ENCODE peak calls at places on chromosomes 11 and 22, in four cellular contexts. V is astrocyte of the cerebellum, Z is coronary artery, U is pancreas. E is an unnamed sample.
A peak's percentile ranks its signal among the peaks of the same experiment; 100 is the strongest.

GRCh38 chr22:27880778-27881394 is 38.2 kb downstream of the PITPNB start:
- DNase-seq in U (peak; percentile 21), Z (no peak), V (peak; percentile 72), E (peak; percentile 91)

GRCh38 chr11:47915407-47916137 is 64.8 kb upstream of the PTPRJ start:
- DNase-seq in U (no peak), Z (no peak), V (no peak), E (no peak)

GRCh38 chr11:10455637-10456487 is 798 bp downstream of the AMPD3 start:
- DNase-seq in Z (no peak), U (no peak), V (no peak), E (peak; percentile 80)

GRCh38 chr22:49962751-49963646 is 2.4 kb downstream of the PIM3 start:
- DNase-seq in U (peak; percentile 50), Z (peak; percentile 77), V (no peak), E (no peak)

GRCh38 chr11:8060801-8061554 is 20.0 kb upstream of the TUB start:
- DNase-seq in V (no peak), Z (peak; percentile 70), U (no peak), E (peak; percentile 65)

GRCh38 chr11:29481721-29482120 is 535.1 kb downstream of the KCNA4 start:
- DNase-seq in U (no peak), V (no peak), Z (no peak), E (no peak)

GRCh38 chr11:99117603-99118002 is 96.9 kb downstream of the CNTN5 start:
- DNase-seq in V (no peak), Z (no peak), U (no peak), E (no peak)

GRCh38 chr11:125228425-125228824 is 63.9 kb downstream of the PKNOX2 start:
- DNase-seq in U (no peak), Z (no peak), V (no peak), E (no peak)

GRCh38 chr22:38153821-38154562 is 27.6 kb downstream of the PLA2G6 start:
- DNase-seq in V (no peak), U (peak; percentile 16), Z (peak; percentile 54), E (no peak)

GRCh38 chr11:69437001-69437875 is 44.2 kb upstream of the LINC01488 start:
- DNase-seq in U (peak; percentile 60), Z (no peak), V (no peak), E (no peak)

GRCh38 chr22:27292542-27293298 is 508.8 kb downstream of the MN1 start:
- DNase-seq in Z (no peak), V (no peak), U (no peak), E (no peak)

DNA sequence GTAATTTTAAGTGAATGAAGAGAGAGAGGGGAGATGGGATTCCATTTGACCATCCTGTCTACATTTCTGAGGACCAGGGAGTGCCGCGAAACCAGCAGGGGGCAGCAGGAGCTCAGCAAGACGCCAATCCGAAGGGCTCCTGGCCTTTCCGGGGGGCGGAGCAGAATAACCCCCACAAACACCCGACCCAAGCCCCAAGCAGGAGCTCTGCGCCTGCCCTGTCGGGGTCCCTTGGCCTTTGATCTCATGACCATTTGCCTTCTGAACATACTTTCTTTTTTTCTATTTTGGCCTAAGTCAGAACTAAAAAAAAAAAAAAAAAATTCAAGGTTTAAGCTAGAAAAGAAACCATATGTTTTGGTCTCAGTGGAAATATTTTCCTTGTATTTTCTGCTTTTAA is 21.9 kb upstream of the SCN2B start:
- DNase-seq in U (peak; percentile 70), V (no peak), Z (no peak), E (peak; percentile 71)
- H3K4me3 ChIP-seq in U (no peak overlapping the region), V (no peak overlapping the region), Z (peak overlapping the region; percentile 53), E (no peak overlapping the region)

DNA sequence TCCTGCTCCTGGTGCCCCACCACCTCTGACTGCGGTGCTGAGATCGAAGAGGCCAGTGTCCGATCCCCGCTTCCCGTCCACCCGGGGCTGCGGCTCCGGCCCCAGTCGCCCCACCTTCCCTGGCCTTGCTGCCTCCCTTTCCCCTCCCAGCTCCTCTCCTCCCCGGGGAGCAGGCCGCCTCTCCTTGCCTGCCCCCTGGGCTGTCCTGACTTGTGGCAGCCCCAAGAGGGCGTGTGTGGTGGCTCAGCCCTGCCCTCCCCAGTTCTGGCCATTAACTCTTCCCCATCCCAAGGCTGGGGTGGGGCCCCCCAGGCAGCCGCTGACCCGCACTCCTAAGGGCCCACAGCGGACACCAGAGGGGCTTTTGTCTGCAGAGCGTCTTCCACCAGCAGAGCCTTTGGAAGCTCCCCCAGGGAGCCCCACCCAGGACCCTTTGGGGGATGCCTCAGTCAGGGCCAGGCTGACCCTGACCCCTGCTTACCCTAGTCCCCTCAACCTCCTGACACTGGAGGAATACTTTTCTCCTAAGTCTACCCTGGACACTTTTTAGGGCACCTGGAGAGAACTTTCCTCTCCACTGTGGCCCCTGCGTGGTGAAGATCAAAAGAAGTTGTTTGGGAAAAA is 16.7 kb downstream of the RTN4RL2 start:
- DNase-seq in U (peak; percentile 65), V (no peak), Z (no peak), E (peak; percentile 16)
- TF ChIP-seq CTCF in U (peak; percentile 39), V (peak; percentile 32), Z (peak; percentile 39), E (peak; percentile 37)

GRCh38 chr22:20243545-20244249 is 24.4 kb downstream of the RTN4R start:
- DNase-seq in U (no peak), V (peak; percentile 22), Z (no peak), E (peak; percentile 86)
- H3K4me3 ChIP-seq in U (no peak overlapping the region), V (no peak overlapping the region), Z (peak overlapping the region; percentile 22), E (peak overlapping the region; percentile 37)

GRCh38 chr11:15629690-15630321 is 515.1 kb downstream of the INSC start:
- DNase-seq in U (peak; percentile 13), Z (no peak), V (no peak), E (peak; percentile 23)
- TF ChIP-seq CTCF in U (no peak), Z (no peak), V (no peak), E (peak; percentile 26)

GRCh38 chr22:46076651-46077339 is 73.5 kb upstream of the PPARA start:
- DNase-seq in U (peak; percentile 43), Z (peak; percentile 82), V (no peak), E (peak; percentile 44)
- H3K4me3 ChIP-seq in U (peak overlapping the region; percentile 8), Z (peak overlapping the region; percentile 96), V (peak overlapping the region; percentile 98), E (peak overlapping the region; percentile 13)

DNA sequence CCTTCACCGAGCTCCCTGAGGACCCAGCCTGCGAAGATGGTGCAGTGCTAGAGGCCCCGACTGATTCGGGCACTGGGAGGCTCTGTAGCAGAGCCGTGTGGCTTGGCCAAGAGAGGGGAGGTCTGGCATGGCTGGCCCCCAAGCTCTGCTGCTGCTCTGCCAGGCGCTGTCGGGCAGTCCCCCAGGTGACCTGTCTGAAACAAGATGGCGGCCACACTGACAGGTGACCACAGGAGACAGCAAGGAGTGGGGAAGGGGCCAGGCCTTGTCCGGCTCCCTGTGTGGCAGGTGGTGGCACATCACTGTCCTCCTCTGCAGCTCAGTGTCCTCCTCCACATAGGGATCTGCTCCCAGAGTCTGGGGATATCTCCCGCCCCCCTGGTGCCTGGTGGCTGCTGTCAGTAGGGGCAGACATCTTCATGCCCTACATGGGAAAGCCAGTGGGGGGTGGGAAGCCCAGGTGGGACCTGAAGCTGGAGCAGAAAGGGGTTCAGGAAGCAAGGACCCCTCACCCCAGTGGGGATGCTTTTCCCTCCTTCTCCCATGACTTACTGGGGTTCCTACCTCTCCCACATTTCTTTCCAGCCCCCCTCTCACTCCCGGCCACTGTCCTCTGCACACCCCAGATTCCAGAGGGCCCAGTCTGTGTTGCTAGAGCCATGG is 40.1 kb upstream of the WNT11 start:
- DNase-seq in U (no peak), V (no peak), Z (no peak), E (no peak)
- TF ChIP-seq CTCF in U (no peak), V (no peak), Z (no peak), E (no peak)

GRCh38 chr11:68271023-68271780 is 571 bp downstream of the C11orf24 start:
- DNase-seq in U (peak; percentile 53), Z (no peak), V (peak; percentile 57), E (peak; percentile 83)
- H3K4me3 ChIP-seq in U (peak overlapping the region; percentile 76), Z (peak overlapping the region; percentile 86), V (peak overlapping the region; percentile 91), E (peak overlapping the region; percentile 94)

DNA sequence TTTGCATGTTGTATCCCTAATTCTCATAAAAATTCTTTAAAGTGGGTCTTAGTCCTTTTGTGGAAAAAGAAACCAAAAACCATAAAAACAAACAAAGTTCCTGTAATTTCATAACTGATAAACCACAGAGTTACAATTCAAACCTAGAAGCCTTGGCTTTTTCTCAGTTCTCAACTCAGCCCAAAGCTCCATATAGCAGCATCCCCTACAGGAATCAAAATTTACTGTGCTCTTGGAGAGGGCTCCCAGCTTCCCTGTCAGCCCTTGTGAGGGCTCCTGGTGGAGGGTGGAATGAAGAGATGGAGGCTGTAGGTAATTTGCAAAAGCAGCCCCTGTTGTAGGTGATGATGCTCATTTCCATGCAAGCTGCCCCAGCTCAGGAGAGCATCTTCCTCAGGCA is 506.1 kb upstream of the KIRREL3 start:
- DNase-seq in U (no peak), Z (no peak), V (no peak), E (no peak)
- TF ChIP-seq CTCF in U (no peak), Z (no peak), V (no peak), E (no peak)

GRCh38 chr11:133943950-133944698 is 12.6 kb downstream of the IGSF9B start:
- DNase-seq in Z (no peak), U (no peak), V (no peak), E (no peak)

GRCh38 chr11:133947298-133947905 is 9.4 kb downstream of the IGSF9B start:
- DNase-seq in V (no peak), U (no peak), Z (no peak), E (peak; percentile 39)

GRCh38 chr11:133946541-133947297 is 10.0 kb downstream of the IGSF9B start:
- DNase-seq in Z (no peak), V (no peak), U (no peak), E (no peak)

GRCh38 chr11:133946018-133946417 is 10.8 kb downstream of the IGSF9B start:
- DNase-seq in V (no peak), Z (no peak), U (no peak), E (no peak)

GRCh38 chr11:133945087-133945974 is 11.4 kb downstream of the IGSF9B start:
- DNase-seq in U (no peak), Z (no peak), V (no peak), E (no peak)
- H3K4me3 ChIP-seq in U (no peak overlapping the region), Z (peak overlapping the region; percentile 55), V (no peak overlapping the region), E (no peak overlapping the region)

GRCh38 chr22:36546932-36547331 is 18.0 kb upstream of the EIF3D start:
- DNase-seq in Z (no peak), V (peak; percentile 34), U (no peak), E (peak; percentile 74)

GRCh38 chr22:36549033-36549432 is 20.1 kb upstream of the EIF3D start:
- DNase-seq in V (no peak), U (no peak), Z (no peak), E (no peak)

GRCh38 chr22:36544107-36544620 is 15.2 kb upstream of the EIF3D start:
- DNase-seq in Z (no peak), U (no peak), V (no peak), E (peak; percentile 40)

GRCh38 chr22:36548606-36549005 is 19.6 kb upstream of the EIF3D start:
- DNase-seq in U (no peak), Z (no peak), V (no peak), E (peak; percentile 15)

DNA sequence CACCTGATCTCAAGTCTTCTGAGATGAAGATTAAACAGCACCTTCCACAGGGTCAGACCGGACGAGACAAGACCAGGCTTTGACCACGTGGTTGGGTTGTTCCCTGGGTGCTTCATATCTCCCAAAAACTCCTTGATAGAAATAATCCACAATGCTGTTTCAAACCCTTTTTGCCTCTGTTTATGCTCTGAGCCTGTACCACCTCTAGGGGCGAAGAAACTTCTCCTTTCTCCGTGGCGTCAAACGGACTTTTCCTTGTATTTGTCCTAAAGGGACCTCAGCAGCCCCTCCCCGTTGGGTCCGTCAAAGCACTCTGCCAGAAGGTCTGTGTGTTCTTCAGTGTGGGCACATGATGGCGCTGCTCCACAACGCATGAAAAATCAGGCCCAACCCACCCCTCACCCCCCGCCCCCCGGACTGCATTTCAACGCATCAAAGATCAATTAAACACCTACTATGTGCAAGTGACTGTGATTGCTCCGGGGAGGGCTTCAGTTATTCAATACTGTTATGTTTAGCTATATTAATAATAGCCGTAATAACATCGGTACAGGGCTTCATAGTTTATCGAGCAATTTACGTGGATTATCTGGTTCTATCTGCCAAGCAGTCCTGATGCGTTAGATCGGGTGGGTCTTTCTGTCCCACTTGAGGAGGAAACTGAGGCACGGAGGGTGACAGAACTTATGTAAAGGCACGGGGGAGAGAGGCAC is 17.3 kb upstream of the EIF3D start:
- DNase-seq in Z (no peak), U (peak; percentile 31), V (peak; percentile 43), E (peak; percentile 72)
- TF ChIP-seq CTCF in Z (no peak), U (peak; percentile 42), V (peak; percentile 56), E (peak; percentile 72)